ENCODE peak calls at places on chromosome 20, in six cellular contexts. N, J, S, H, D and C are unnamed samples.
A peak's percentile ranks its signal among the peaks of the same experiment; 100 is the strongest.

GRCh38 chr20:59159822-59160740 is 3.5 kb upstream of the ZNF831 start:
- DNase-seq in N (no peak), J (no peak), S (no peak), H (no peak), D (no peak), C (no peak)

GRCh38 chr20:44961868-44962267 is 1.7 kb upstream of the TOMM34 start:
- DNase-seq in N (no peak), J (no peak), S (no peak), H (no peak), D (no peak), C (peak; percentile 85)

GRCh38 chr20:1446536-1446935 is 20.1 kb downstream of the NSFL1C start:
- DNase-seq in N (no peak), J (no peak), S (no peak), H (no peak), D (no peak), C (no peak)

GRCh38 chr20:64057628-64058498 is 5.1 kb upstream of the TCEA2 start:
- DNase-seq in N (no peak), J (peak; percentile 90), S (peak; percentile 88), H (peak; percentile 69), D (peak; percentile 90), C (no peak)

GRCh38 chr20:64003970-64004725 is 23.2 kb downstream of the PRPF6 start:
- DNase-seq in N (no peak), J (no peak), S (no peak), H (no peak), D (no peak), C (no peak)

GRCh38 chr20:29874476-29875202 is 1382.8 kb upstream of the DEFB115 start:
- DNase-seq in N (no peak), J (peak; percentile 27), S (no peak), H (no peak), D (no peak), C (no peak)

GRCh38 chr20:46070215-46070910 is 19.4 kb downstream of the NCOA5 start:
- DNase-seq in N (no peak), J (no peak), S (no peak), H (no peak), D (no peak), C (peak; percentile 79)

GRCh38 chr20:19460386-19460785 is 247.9 kb downstream of the SLC24A3 start:
- DNase-seq in N (no peak), J (no peak), S (no peak), H (no peak), D (no peak), C (peak; percentile 88)

GRCh38 chr20:6780414-6780813 is 12.9 kb downstream of the BMP2 start:
- DNase-seq in N (no peak), J (no peak), S (no peak), H (no peak), D (no peak), C (no peak)

GRCh38 chr20:13261460-13262301 is 40.6 kb downstream of the ISM1 start:
- DNase-seq in N (peak; percentile 22), J (peak; percentile 53), S (no peak), H (peak; percentile 62), D (peak; percentile 67), C (peak; percentile 90)

GRCh38 chr20:35295674-35296073 is 3.4 kb upstream of the FAM83C start:
- DNase-seq in N (no peak), J (no peak), S (no peak), H (no peak), D (no peak), C (no peak)

GRCh38 chr20:4225778-4226177 is 210.4 kb upstream of the RNF24 start:
- DNase-seq in N (no peak), J (no peak), S (no peak), H (peak; percentile 66), D (no peak), C (peak; percentile 97)

GRCh38 chr20:47335251-47336012 is 21.1 kb downstream of the ZMYND8 start:
- DNase-seq in N (no peak), J (no peak), S (no peak), H (no peak), D (no peak), C (peak; percentile 70)

GRCh38 chr20:20837574-20838021 is 125.2 kb upstream of the RALGAPA2 start:
- DNase-seq in N (no peak), J (peak; percentile 54), S (no peak), H (peak; percentile 59), D (peak; percentile 73), C (peak; percentile 24)

GRCh38 chr20:17620371-17621228 is 50.7 kb downstream of the DSTN start:
- DNase-seq in N (no peak), J (no peak), S (peak; percentile 64), H (no peak), D (no peak), C (no peak)

GRCh38 chr20:17646901-17647301 is 35.1 kb downstream of the RRBP1 start:
- DNase-seq in N (no peak), J (no peak), S (no peak), H (no peak), D (no peak), C (no peak)

GRCh38 chr20:41003143-41003932 is 25.3 kb upstream of the TOP1 start:
- DNase-seq in N (peak; percentile 98), J (no peak), S (no peak), H (peak; percentile 92), D (no peak), C (peak; percentile 97)

GRCh38 chr20:54914995-54915394 is 439.6 kb downstream of the DOK5 start:
- DNase-seq in N (no peak), J (no peak), S (no peak), H (no peak), D (no peak), C (no peak)

GRCh38 chr20:11993886-11994466 is 76.3 kb downstream of the BTBD3 start:
- DNase-seq in N (no peak), J (no peak), S (no peak), H (no peak), D (no peak), C (no peak)

GRCh38 chr20:47785321-47785899 is at the start of gene SULF2:
- DNase-seq in N (no peak), J (peak; percentile 51), S (no peak), H (no peak), D (peak; percentile 74), C (peak; percentile 19)

GRCh38 chr20:1943267-1944002 is 48.2 kb downstream of the SIRPA start:
- DNase-seq in N (no peak), J (no peak), S (no peak), H (no peak), D (no peak), C (peak; percentile 65)

GRCh38 chr20:18388860-18389259 is 78.0 kb downstream of the DZANK1 start:
- DNase-seq in N (no peak), J (no peak), S (no peak), H (peak; percentile 45), D (no peak), C (peak; percentile 48)

GRCh38 chr20:44215125-44215524 is 4.6 kb upstream of the OSER1 start:
- DNase-seq in N (no peak), J (peak; percentile 60), S (no peak), H (peak; percentile 77), D (peak; percentile 72), C (peak; percentile 62)

GRCh38 chr20:58787211-58788067 is 63.3 kb downstream of the GNAS-AS1 start:
- DNase-seq in N (no peak), J (no peak), S (no peak), H (no peak), D (no peak), C (peak; percentile 6)

GRCh38 chr20:19992996-19993908 is 23.9 kb upstream of the NAA20 start:
- DNase-seq in N (no peak), J (no peak), S (no peak), H (peak; percentile 89), D (no peak), C (peak; percentile 91)

GRCh38 chr20:47704746-47705496 is 80.4 kb downstream of the SULF2 start:
- DNase-seq in N (no peak), J (no peak), S (no peak), H (no peak), D (no peak), C (no peak)

GRCh38 chr20:19026901-19027644 is 185.4 kb upstream of the SLC24A3 start:
- DNase-seq in N (no peak), J (no peak), S (no peak), H (no peak), D (no peak), C (no peak)

GRCh38 chr20:22490287-22491187 is 93.8 kb downstream of the FOXA2 start:
- DNase-seq in N (no peak), J (no peak), S (no peak), H (peak; percentile 94), D (peak; percentile 34), C (no peak)
- TF ChIP-seq CTCF in N (peak; percentile 51), J (no peak), S (peak; percentile 33), H (peak; percentile 51), D (no peak), C (no peak)

GRCh38 chr20:52313335-52313963 is 121.9 kb upstream of the ZFP64 start:
- DNase-seq in N (peak; percentile 20), J (no peak), S (no peak), H (peak; percentile 59), D (peak; percentile 24), C (no peak)
- TF ChIP-seq CTCF in N (peak; percentile 82), J (no peak), S (peak; percentile 71), H (peak; percentile 39), D (peak; percentile 53), C (peak; percentile 55)

DNA sequence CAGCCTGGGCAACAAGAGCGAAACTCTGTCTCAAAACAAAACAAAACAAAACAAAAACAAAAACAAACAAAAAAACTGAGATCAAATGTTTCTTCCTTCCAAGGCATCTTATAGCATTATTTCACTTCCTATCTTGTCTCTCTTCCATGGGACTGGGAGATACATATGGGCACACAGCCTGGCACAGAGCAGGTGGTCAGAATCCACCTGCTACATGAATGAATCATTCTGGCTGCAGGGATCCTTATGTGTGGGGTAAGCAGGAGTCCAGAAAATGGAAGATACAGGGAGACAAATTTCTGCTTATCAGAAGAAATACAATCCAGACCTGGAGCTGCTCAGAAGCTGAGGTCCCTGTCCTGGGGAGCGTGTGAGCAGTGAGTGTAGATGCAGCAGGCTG is 18.2 kb upstream of the CCM2L start:
- DNase-seq in N (no peak), J (no peak), S (no peak), H (no peak), D (no peak), C (no peak)
- TF ChIP-seq CTCF in N (no peak), J (no peak), S (no peak), H (no peak), D (no peak), C (no peak)

GRCh38 chr20:62127799-62128198 is 5.5 kb downstream of the LSM14B start:
- DNase-seq in N (no peak), J (no peak), S (no peak), H (no peak), D (no peak), C (no peak)
- TF ChIP-seq CTCF in N (no peak), J (no peak), S (no peak), H (no peak), D (no peak), C (no peak)

DNA sequence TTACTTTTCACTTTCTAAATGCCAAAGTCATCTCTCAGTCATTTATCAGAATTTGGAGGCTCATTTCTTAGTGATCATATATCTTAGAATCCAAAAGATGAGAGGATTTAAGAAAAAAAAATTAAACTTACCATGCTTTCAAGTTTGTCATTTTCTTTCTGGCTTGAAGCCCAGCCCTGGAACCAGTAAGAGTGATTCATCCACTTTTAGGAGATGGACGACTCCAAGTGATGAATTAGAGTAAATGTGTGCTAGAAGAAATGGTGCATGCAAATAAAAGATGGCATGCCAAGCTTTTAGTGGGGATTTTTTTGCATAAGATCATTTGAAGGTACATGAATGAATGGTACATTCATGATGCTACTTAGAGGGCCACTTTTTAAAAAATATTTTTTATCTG is 20.1 kb downstream of the PLCB1 start:
- DNase-seq in N (no peak), J (no peak), S (no peak), H (no peak), D (no peak), C (peak; percentile 83)
- TF ChIP-seq CTCF in N (no peak), J (no peak), S (no peak), H (no peak), D (no peak), C (no peak)